ENCODE peak calls at places on chromosomes 2 and 18, in six cellular contexts. One of them, this sample, is unnamed.

GRCh38 chr2:7089898-7090510 is 172.8 kb downstream of the RNF144A start:
- DNase-seq in cardiac muscle cell: no peak
- DNase-seq in K562: no peak
- DNase-seq in heart right ventricle: no peak
- DNase-seq in GM12878: no peak
- DNase-seq in Peyer's patch: no peak
- DNase-seq in this sample: no peak

GRCh38 chr18:12819330-12819729 is 64.7 kb downstream of the PTPN2 start:
- DNase-seq in Peyer's patch: no peak
- DNase-seq in GM12878: no peak
- DNase-seq in cardiac muscle cell: no peak
- DNase-seq in heart right ventricle: no peak
- DNase-seq in K562: no peak
- DNase-seq in this sample: no peak

GRCh38 chr2:224086226-224086911 is 47.3 kb upstream of the SERPINE2 start:
- DNase-seq in heart right ventricle: no peak
- DNase-seq in Peyer's patch: no peak
- DNase-seq in cardiac muscle cell: no peak
- DNase-seq in GM12878: no peak
- DNase-seq in K562: no peak
- DNase-seq in this sample: no peak

GRCh38 chr2:74862268-74862964 is 28.5 kb downstream of the HK2 start:
- DNase-seq in K562: peak; percentile 34
- DNase-seq in GM12878: no peak
- DNase-seq in Peyer's patch: peak; percentile 83
- DNase-seq in cardiac muscle cell: no peak
- DNase-seq in heart right ventricle: no peak
- DNase-seq in this sample: peak; percentile 43

GRCh38 chr2:219460424-219460926 is 25.8 kb downstream of the SPEG start:
- DNase-seq in Peyer's patch: no peak
- DNase-seq in cardiac muscle cell: peak; percentile 96
- DNase-seq in GM12878: no peak
- DNase-seq in K562: peak; percentile 57
- DNase-seq in heart right ventricle: peak; percentile 74
- DNase-seq in this sample: no peak

GRCh38 chr2:81481994-81482368 is 1177.4 kb upstream of the LRRTM1 start:
- DNase-seq in K562: no peak
- DNase-seq in GM12878: no peak
- DNase-seq in Peyer's patch: no peak
- DNase-seq in cardiac muscle cell: no peak
- DNase-seq in heart right ventricle: no peak
- DNase-seq in this sample: no peak

GRCh38 chr2:84857566-84857965 is 23.3 kb downstream of the TRABD2A start:
- DNase-seq in GM12878: no peak
- DNase-seq in cardiac muscle cell: no peak
- DNase-seq in heart right ventricle: no peak
- DNase-seq in K562: no peak
- DNase-seq in Peyer's patch: no peak
- DNase-seq in this sample: no peak

GRCh38 chr2:174797792-174798276 is 33.6 kb upstream of the CHRNA1 start:
- DNase-seq in GM12878: no peak
- DNase-seq in cardiac muscle cell: no peak
- DNase-seq in K562: no peak
- DNase-seq in Peyer's patch: no peak
- DNase-seq in heart right ventricle: no peak
- DNase-seq in this sample: no peak

GRCh38 chr18:35408843-35409261 is 31.7 kb upstream of the ZNF396 start:
- DNase-seq in GM12878: no peak
- DNase-seq in K562: no peak
- DNase-seq in cardiac muscle cell: no peak
- DNase-seq in Peyer's patch: peak; percentile 68
- DNase-seq in heart right ventricle: no peak
- DNase-seq in this sample: no peak

GRCh38 chr2:9914384-9915065 is 37.0 kb upstream of the GRHL1 start:
- DNase-seq in heart right ventricle: no peak
- DNase-seq in K562: peak; percentile 43
- DNase-seq in cardiac muscle cell: no peak
- DNase-seq in Peyer's patch: peak; percentile 48
- DNase-seq in GM12878: peak; percentile 45
- DNase-seq in this sample: no peak

GRCh38 chr2:9885036-9885684 is 41.9 kb downstream of the TAF1B start:
- DNase-seq in GM12878: no peak
- DNase-seq in cardiac muscle cell: no peak
- DNase-seq in heart right ventricle: no peak
- DNase-seq in K562: no peak
- DNase-seq in Peyer's patch: no peak
- DNase-seq in this sample: no peak

GRCh38 chr2:33521791-33522281 is 45.4 kb downstream of the RASGRP3 start:
- DNase-seq in cardiac muscle cell: no peak
- DNase-seq in heart right ventricle: peak; percentile 41
- DNase-seq in K562: no peak
- DNase-seq in GM12878: no peak
- DNase-seq in Peyer's patch: no peak
- DNase-seq in this sample: no peak

GRCh38 chr2:98739020-98739419 is 8.1 kb upstream of the MGAT4A start:
- DNase-seq in GM12878: no peak
- DNase-seq in Peyer's patch: no peak
- DNase-seq in heart right ventricle: no peak
- DNase-seq in K562: no peak
- DNase-seq in cardiac muscle cell: no peak
- DNase-seq in this sample: no peak

GRCh38 chr2:230362030-230362691 is 35.2 kb downstream of the SP140L start:
- DNase-seq in heart right ventricle: no peak
- DNase-seq in K562: no peak
- DNase-seq in GM12878: no peak
- DNase-seq in cardiac muscle cell: no peak
- DNase-seq in Peyer's patch: no peak
- DNase-seq in this sample: no peak

GRCh38 chr2:159044804-159045286 is 76.4 kb downstream of the TANC1 start:
- DNase-seq in heart right ventricle: no peak
- DNase-seq in Peyer's patch: no peak
- DNase-seq in GM12878: no peak
- DNase-seq in cardiac muscle cell: no peak
- DNase-seq in K562: no peak
- DNase-seq in this sample: no peak

GRCh38 chr2:231464576-231465540 is 574 bp upstream of the NCL start:
- DNase-seq in GM12878: no peak
- DNase-seq in K562: peak; percentile 88
- DNase-seq in heart right ventricle: peak; percentile 98
- DNase-seq in cardiac muscle cell: peak; percentile 99
- DNase-seq in Peyer's patch: peak; percentile 99
- DNase-seq in this sample: peak; percentile 94

GRCh38 chr2:42141687-42142475 is 27.3 kb upstream of the EML4 start:
- DNase-seq in heart right ventricle: peak; percentile 88
- DNase-seq in Peyer's patch: peak; percentile 76
- DNase-seq in GM12878: no peak
- DNase-seq in cardiac muscle cell: peak; percentile 30
- DNase-seq in K562: peak; percentile 19
- DNase-seq in this sample: peak; percentile 96

GRCh38 chr2:240421396-240421795 is 14.1 kb upstream of the GPC1 start:
- DNase-seq in cardiac muscle cell: no peak
- DNase-seq in K562: no peak
- DNase-seq in GM12878: no peak
- DNase-seq in Peyer's patch: no peak
- DNase-seq in heart right ventricle: no peak
- DNase-seq in this sample: no peak

GRCh38 chr2:74039611-74040010 is 54.9 kb downstream of the TET3 start:
- DNase-seq in cardiac muscle cell: no peak
- DNase-seq in GM12878: no peak
- DNase-seq in K562: no peak
- DNase-seq in heart right ventricle: no peak
- DNase-seq in Peyer's patch: no peak
- DNase-seq in this sample: no peak

GRCh38 chr2:173355866-173356508 is 1.3 kb downstream of the CDCA7 start:
- DNase-seq in K562: no peak
- DNase-seq in Peyer's patch: no peak
- DNase-seq in cardiac muscle cell: no peak
- DNase-seq in heart right ventricle: no peak
- DNase-seq in GM12878: no peak
- DNase-seq in this sample: peak; percentile 40

GRCh38 chr2:183665976-183666375 is 541.7 kb downstream of the NUP35 start:
- DNase-seq in GM12878: no peak
- DNase-seq in K562: no peak
- DNase-seq in heart right ventricle: no peak
- DNase-seq in cardiac muscle cell: no peak
- DNase-seq in Peyer's patch: no peak
- DNase-seq in this sample: no peak

GRCh38 chr2:29310665-29311348 is 195.6 kb downstream of the CLIP4 start:
- DNase-seq in Peyer's patch: no peak
- DNase-seq in heart right ventricle: no peak
- DNase-seq in K562: no peak
- DNase-seq in cardiac muscle cell: no peak
- DNase-seq in GM12878: no peak
- DNase-seq in this sample: no peak

GRCh38 chr2:74740395-74741075 is 86.5 kb downstream of the SEMA4F start:
- DNase-seq in Peyer's patch: peak; percentile 90
- DNase-seq in K562: no peak
- DNase-seq in GM12878: no peak
- DNase-seq in heart right ventricle: peak; percentile 26
- DNase-seq in cardiac muscle cell: no peak
- DNase-seq in this sample: peak; percentile 79

GRCh38 chr2:170745263-170745662 is 24.9 kb upstream of the ERICH2 start:
- DNase-seq in GM12878: no peak
- DNase-seq in cardiac muscle cell: no peak
- DNase-seq in heart right ventricle: no peak
- DNase-seq in Peyer's patch: no peak
- DNase-seq in K562: no peak
- DNase-seq in this sample: no peak

GRCh38 chr2:33354981-33355380 is 121.5 kb upstream of the RASGRP3 start:
- DNase-seq in K562: no peak
- DNase-seq in heart right ventricle: no peak
- DNase-seq in Peyer's patch: no peak
- DNase-seq in GM12878: no peak
- DNase-seq in cardiac muscle cell: no peak
- DNase-seq in this sample: no peak

GRCh38 chr18:79378416-79379250 is 17.1 kb upstream of the NFATC1 start:
- DNase-seq in Peyer's patch: peak; percentile 88
- DNase-seq in heart right ventricle: peak; percentile 79
- DNase-seq in GM12878: peak; percentile 26
- DNase-seq in cardiac muscle cell: peak; percentile 80
- DNase-seq in K562: peak; percentile 55
- DNase-seq in this sample: no peak

GRCh38 chr18:12091742-12092141 is 1.9 kb upstream of the ANKRD62 start:
- DNase-seq in Peyer's patch: no peak
- DNase-seq in K562: no peak
- DNase-seq in cardiac muscle cell: no peak
- DNase-seq in heart right ventricle: no peak
- DNase-seq in GM12878: no peak
- DNase-seq in this sample: no peak

GRCh38 chr2:53018830-53019425 is 748.7 kb upstream of the CHAC2 start:
- DNase-seq in K562: no peak
- DNase-seq in cardiac muscle cell: peak; percentile 48
- DNase-seq in GM12878: no peak
- DNase-seq in Peyer's patch: no peak
- DNase-seq in heart right ventricle: no peak
- DNase-seq in this sample: no peak

GRCh38 chr2:217856159-217856558 is 146.6 kb downstream of the TNS1 start:
- DNase-seq in K562: no peak
- DNase-seq in cardiac muscle cell: no peak
- DNase-seq in GM12878: no peak
- DNase-seq in heart right ventricle: no peak
- DNase-seq in Peyer's patch: no peak
- DNase-seq in this sample: no peak

GRCh38 chr2:216210711-216211131 is 101.6 kb downstream of the XRCC5 start:
- DNase-seq in GM12878: no peak
- DNase-seq in K562: no peak
- DNase-seq in Peyer's patch: no peak
- DNase-seq in heart right ventricle: no peak
- DNase-seq in cardiac muscle cell: no peak
- DNase-seq in this sample: no peak

GRCh38 chr2:132733119-132733518 is 63.1 kb upstream of the LYPD1 start:
- DNase-seq in Peyer's patch: no peak
- DNase-seq in cardiac muscle cell: no peak
- DNase-seq in GM12878: no peak
- DNase-seq in K562: no peak
- DNase-seq in heart right ventricle: no peak
- DNase-seq in this sample: no peak

GRCh38 chr2:71071681-71072398 is 3.4 kb downstream of the NAGK start:
- DNase-seq in K562: no peak
- DNase-seq in Peyer's patch: peak; percentile 73
- DNase-seq in heart right ventricle: peak; percentile 24
- DNase-seq in GM12878: peak; percentile 94
- DNase-seq in cardiac muscle cell: no peak
- DNase-seq in this sample: no peak
- H3K4me3 ChIP-seq in K562: no peak overlapping the region
- H3K4me3 ChIP-seq in Peyer's patch: no peak overlapping the region
- H3K4me3 ChIP-seq in heart right ventricle: no peak overlapping the region
- H3K4me3 ChIP-seq in GM12878: peak overlapping the region; percentile 70
- H3K4me3 ChIP-seq in cardiac muscle cell: no peak overlapping the region
- H3K4me3 ChIP-seq in this sample: no peak overlapping the region

GRCh38 chr2:96142217-96143113 is 2.8 kb downstream of the DUSP2 start:
- DNase-seq in heart right ventricle: no peak
- DNase-seq in cardiac muscle cell: no peak
- DNase-seq in Peyer's patch: peak; percentile 73
- DNase-seq in K562: peak; percentile 79
- DNase-seq in GM12878: no peak
- DNase-seq in this sample: no peak
- TF ChIP-seq CTCF in heart right ventricle: no peak
- TF ChIP-seq CTCF in cardiac muscle cell: no peak
- TF ChIP-seq CTCF in Peyer's patch: peak; percentile 35
- TF ChIP-seq CTCF in K562: peak; percentile 73
- TF ChIP-seq CTCF in GM12878: peak; percentile 81
- TF ChIP-seq CTCF in this sample: no peak

DNA sequence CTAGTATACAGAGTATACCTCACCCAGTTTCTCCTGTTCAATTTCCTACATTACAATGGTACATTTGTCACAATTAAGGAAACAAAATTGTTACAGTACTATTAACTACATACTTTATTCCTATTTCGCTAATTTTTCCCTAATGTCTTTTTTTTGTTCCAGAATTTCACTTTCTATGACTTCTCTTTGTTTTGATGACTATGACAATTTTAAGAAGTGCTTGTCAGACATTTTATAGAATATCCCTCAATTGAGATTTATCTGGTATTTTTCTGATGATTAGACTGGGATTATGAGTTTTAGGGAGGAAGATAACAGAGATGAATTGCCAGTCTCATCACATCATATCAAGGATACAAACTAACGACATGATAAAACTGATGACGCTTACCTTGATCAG is 211.8 kb upstream of the STON1 start:
- DNase-seq in Peyer's patch: no peak
- DNase-seq in cardiac muscle cell: no peak
- DNase-seq in K562: no peak
- DNase-seq in GM12878: no peak
- DNase-seq in heart right ventricle: no peak
- DNase-seq in this sample: no peak
- H3K4me1 ChIP-seq in Peyer's patch: peaks cover 25% of the 10 kb centered on the region
- H3K4me1 ChIP-seq in cardiac muscle cell: no peaks in the 10 kb centered on the region
- H3K4me1 ChIP-seq in K562: peaks cover 2% of the 10 kb centered on the region
- H3K4me1 ChIP-seq in GM12878: peaks cover 7% of the 10 kb centered on the region
- H3K4me1 ChIP-seq in heart right ventricle: peaks cover 31% of the 10 kb centered on the region
- H3K4me1 ChIP-seq in this sample: peaks cover 9% of the 10 kb centered on the region

DNA sequence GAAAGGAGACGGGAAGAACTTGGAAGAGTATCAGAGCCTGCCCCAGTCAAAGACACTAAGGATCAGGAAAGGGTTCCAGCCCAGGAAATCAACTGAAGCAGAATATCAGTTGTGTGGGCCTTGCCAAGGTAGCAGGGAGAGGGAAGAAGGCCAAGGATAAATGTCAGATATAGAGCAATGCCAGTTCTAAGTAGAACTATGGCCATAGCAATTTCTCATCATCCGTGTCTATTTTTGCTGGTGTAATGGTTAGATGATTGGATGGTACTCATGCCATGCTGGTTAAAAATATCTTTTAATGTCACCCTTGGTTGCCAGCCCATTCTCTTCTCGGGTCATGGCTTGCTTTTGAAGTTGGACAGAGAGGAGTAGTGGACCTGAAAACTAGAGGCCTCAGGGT is 41.9 kb downstream of the MAIP1 start:
- DNase-seq in cardiac muscle cell: no peak
- DNase-seq in GM12878: no peak
- DNase-seq in heart right ventricle: no peak
- DNase-seq in K562: no peak
- DNase-seq in Peyer's patch: no peak
- DNase-seq in this sample: no peak
- H3K4me3 ChIP-seq in cardiac muscle cell: no peak overlapping the region
- H3K4me3 ChIP-seq in GM12878: no peak overlapping the region
- H3K4me3 ChIP-seq in heart right ventricle: no peak overlapping the region
- H3K4me3 ChIP-seq in K562: no peak overlapping the region
- H3K4me3 ChIP-seq in Peyer's patch: no peak overlapping the region
- H3K4me3 ChIP-seq in this sample: no peak overlapping the region

This sample was measured in Caco-2.